ENCODE peak calls at places on chromosomes 16 and 17, in five cellular contexts. One of them, this sample, is unnamed. For H3K4me1, the result is how much of the 10 kb centered on the place peaks cover.

GRCh38 chr17:78735832-78736525 is 46.1 kb downstream of the CYTH1 start:
- DNase-seq in breast epithelium: no peak
- DNase-seq in uterus: no peak
- DNase-seq in gastrocnemius medialis: no peak
- DNase-seq in heart left ventricle: no peak
- DNase-seq in this sample: peak

GRCh38 chr17:78418627-78419026 is 40.2 kb downstream of the PGS1 start:
- DNase-seq in breast epithelium: no peak
- DNase-seq in uterus: no peak
- DNase-seq in gastrocnemius medialis: no peak
- DNase-seq in heart left ventricle: no peak
- DNase-seq in this sample: no peak

GRCh38 chr17:72470338-72471133 is 349.7 kb downstream of the SOX9 start:
- DNase-seq in breast epithelium: no peak
- DNase-seq in uterus: no peak
- DNase-seq in gastrocnemius medialis: no peak
- DNase-seq in heart left ventricle: no peak
- DNase-seq in this sample: no peak

GRCh38 chr17:58605986-58606385 is 85.9 kb downstream of the TEX14 start:
- DNase-seq in breast epithelium: no peak
- DNase-seq in uterus: no peak
- DNase-seq in gastrocnemius medialis: no peak
- DNase-seq in heart left ventricle: no peak
- DNase-seq in this sample: no peak

GRCh38 chr16:4501071-4501478 is 24.9 kb downstream of the HMOX2 start:
- DNase-seq in breast epithelium: no peak
- DNase-seq in uterus: no peak
- DNase-seq in gastrocnemius medialis: no peak
- DNase-seq in heart left ventricle: no peak
- DNase-seq in this sample: no peak

GRCh38 chr16:11556214-11556819 is 30.4 kb downstream of the LITAF start:
- DNase-seq in breast epithelium: no peak
- DNase-seq in uterus: no peak
- DNase-seq in gastrocnemius medialis: no peak
- DNase-seq in heart left ventricle: no peak
- DNase-seq in this sample: no peak

GRCh38 chr17:70787721-70788120 is 618.4 kb downstream of the KCNJ2 start:
- DNase-seq in breast epithelium: no peak
- DNase-seq in uterus: no peak
- DNase-seq in gastrocnemius medialis: no peak
- DNase-seq in heart left ventricle: no peak
- DNase-seq in this sample: no peak

GRCh38 chr16:55021595-55022475 is 91.2 kb downstream of the IRX5 start:
- DNase-seq in breast epithelium: no peak
- DNase-seq in uterus: no peak
- DNase-seq in gastrocnemius medialis: no peak
- DNase-seq in heart left ventricle: no peak
- DNase-seq in this sample: no peak

GRCh38 chr16:82993415-82993814 is 366.6 kb downstream of the CDH13 start:
- DNase-seq in breast epithelium: no peak
- DNase-seq in uterus: no peak
- DNase-seq in gastrocnemius medialis: no peak
- DNase-seq in heart left ventricle: no peak
- DNase-seq in this sample: no peak

GRCh38 chr16:82995927-82996441 is 369.2 kb downstream of the CDH13 start:
- DNase-seq in breast epithelium: no peak
- DNase-seq in uterus: peak
- DNase-seq in gastrocnemius medialis: no peak
- DNase-seq in heart left ventricle: no peak
- DNase-seq in this sample: peak

GRCh38 chr16:82996814-82997213 is 370.0 kb downstream of the CDH13 start:
- DNase-seq in breast epithelium: no peak
- DNase-seq in uterus: no peak
- DNase-seq in gastrocnemius medialis: no peak
- DNase-seq in heart left ventricle: no peak
- DNase-seq in this sample: no peak

GRCh38 chr16:82993874-82994375 is 367.2 kb downstream of the CDH13 start:
- DNase-seq in breast epithelium: no peak
- DNase-seq in uterus: no peak
- DNase-seq in gastrocnemius medialis: no peak
- DNase-seq in heart left ventricle: no peak
- DNase-seq in this sample: no peak

DNA sequence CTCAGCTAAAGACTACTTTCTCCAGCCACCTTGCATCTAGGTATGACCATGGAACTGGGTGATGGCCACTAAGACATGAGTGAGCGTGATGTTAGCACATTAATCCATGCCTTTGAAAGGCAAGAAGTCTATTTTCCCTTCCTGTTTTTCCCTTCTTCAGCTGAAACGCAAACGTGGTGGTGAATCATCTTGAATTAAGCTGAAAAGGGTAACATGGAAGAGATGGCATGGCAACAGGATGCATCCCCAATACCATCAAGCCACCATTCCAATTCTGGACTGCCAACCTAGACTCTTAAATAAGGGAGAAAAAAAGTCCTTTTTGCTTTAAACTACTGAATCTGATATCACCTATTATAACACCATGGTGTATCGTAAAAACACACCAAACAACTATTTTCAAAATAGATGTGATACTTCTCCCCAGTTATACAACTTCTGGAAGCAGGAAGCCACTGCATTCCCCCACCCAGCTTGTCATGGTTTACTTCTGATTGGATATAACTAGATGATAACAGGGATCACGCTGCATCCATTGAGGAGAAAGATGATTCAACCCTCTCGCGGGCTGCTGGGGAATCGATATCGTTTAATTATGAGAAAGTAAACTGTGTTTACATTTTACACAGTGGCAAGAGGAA is 368.6 kb downstream of the CDH13 start:
- DNase-seq in breast epithelium: no peak
- DNase-seq in uterus: no peak
- DNase-seq in gastrocnemius medialis: no peak
- DNase-seq in heart left ventricle: no peak
- DNase-seq in this sample: peak
- H3K4me3 ChIP-seq in breast epithelium: no peak
- H3K4me3 ChIP-seq in uterus: no peak
- H3K4me3 ChIP-seq in gastrocnemius medialis: no peak
- H3K4me3 ChIP-seq in heart left ventricle: no peak
- H3K4me3 ChIP-seq in this sample: peak

DNA sequence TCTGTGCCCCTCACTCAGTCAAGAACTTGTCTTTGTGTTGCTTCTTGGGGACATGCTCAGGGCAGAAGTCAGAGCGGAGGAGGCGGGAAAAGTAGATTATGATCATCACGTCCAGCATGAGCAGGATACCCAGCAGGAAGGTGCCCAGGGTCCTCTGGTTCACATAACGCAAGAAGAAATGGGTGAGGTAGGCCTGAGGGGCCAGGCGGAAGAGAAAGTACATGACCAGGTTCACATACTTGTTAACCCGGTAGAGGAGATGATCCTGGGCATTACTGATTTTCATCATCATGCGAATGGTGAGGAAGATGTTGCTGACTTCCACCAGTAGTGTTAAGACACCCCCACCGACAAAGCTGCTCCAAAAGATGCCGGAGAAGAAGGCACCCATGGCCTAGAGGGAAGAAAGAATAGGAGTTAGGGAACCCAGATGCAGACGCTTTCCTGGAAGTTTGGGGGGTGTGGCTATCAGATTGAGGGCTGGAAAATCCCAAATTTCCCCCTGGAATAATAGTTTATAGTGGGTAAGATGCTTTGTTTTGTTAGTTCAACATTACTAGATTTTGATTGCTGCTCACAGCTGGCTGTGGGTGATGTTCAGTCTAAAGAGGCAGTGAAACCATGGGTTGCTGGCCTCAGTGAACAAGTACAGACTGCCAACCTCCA is 1.4 kb downstream of the TLCD1 start:
- DNase-seq in breast epithelium: no peak
- DNase-seq in uterus: no peak
- DNase-seq in gastrocnemius medialis: no peak
- DNase-seq in heart left ventricle: no peak
- DNase-seq in this sample: no peak
- H3K4me1 ChIP-seq in breast epithelium: under half
- H3K4me1 ChIP-seq in uterus: under half
- H3K4me1 ChIP-seq in gastrocnemius medialis: under half
- H3K4me1 ChIP-seq in heart left ventricle: under half
- H3K4me1 ChIP-seq in this sample: under half

GRCh38 chr17:353838-354234 is 1.2 kb upstream of the RPH3AL start:
- DNase-seq in breast epithelium: no peak
- DNase-seq in uterus: no peak
- DNase-seq in gastrocnemius medialis: no peak
- DNase-seq in heart left ventricle: no peak
- DNase-seq in this sample: no peak

GRCh38 chr17:351436-351713 is 1.2 kb downstream of the RPH3AL start:
- DNase-seq in breast epithelium: no peak
- DNase-seq in uterus: no peak
- DNase-seq in gastrocnemius medialis: no peak
- DNase-seq in heart left ventricle: no peak
- DNase-seq in this sample: no peak

GRCh38 chr17:351875-352420 is 659 bp downstream of the RPH3AL start:
- DNase-seq in breast epithelium: no peak
- DNase-seq in uterus: no peak
- DNase-seq in gastrocnemius medialis: no peak
- DNase-seq in heart left ventricle: no peak
- DNase-seq in this sample: no peak

GRCh38 chr17:353213-353837 is 718 bp upstream of the RPH3AL start:
- DNase-seq in breast epithelium: no peak
- DNase-seq in uterus: no peak
- DNase-seq in gastrocnemius medialis: no peak
- DNase-seq in heart left ventricle: no peak
- DNase-seq in this sample: no peak

DNA sequence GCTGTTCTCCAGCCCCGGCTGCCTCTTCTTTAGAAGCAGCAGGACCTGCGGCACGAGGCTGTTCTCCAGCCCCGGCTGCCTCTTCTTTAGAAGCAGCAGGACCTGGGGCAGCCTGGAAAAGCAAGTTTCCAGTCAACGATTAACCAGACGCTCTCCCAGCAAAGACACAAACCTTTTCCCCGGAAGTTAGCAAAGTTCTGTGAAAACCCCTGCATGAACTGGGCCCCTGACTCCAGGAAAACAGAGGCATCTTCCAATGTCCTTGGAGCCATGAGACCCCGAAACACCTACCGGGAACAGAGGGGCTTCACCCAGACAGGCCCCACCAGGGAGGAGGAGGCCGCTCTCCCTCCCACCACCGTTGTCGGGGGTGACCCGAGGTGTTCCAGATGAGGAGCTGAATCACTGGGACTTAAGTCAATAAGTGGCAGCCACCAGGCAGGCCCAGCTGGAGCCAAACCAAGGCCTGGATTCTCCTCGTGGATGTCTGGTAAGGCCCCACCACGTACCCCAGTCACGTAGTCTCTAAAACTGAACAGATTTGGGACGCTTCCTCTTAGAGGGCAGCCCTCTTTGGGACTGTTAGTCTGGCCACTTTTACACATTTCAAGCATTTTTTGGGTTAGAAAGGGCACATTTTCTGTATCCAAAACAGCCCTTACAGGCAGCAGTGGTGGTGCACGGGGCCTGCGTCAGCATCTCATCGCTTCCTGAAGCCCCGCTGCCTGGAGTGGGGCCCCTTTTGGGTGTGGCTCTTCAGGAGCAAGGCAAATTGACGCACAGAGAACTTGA is at the start of gene RPH3AL:
- DNase-seq in breast epithelium: peak
- DNase-seq in uterus: no peak
- DNase-seq in gastrocnemius medialis: peak
- DNase-seq in heart left ventricle: peak
- DNase-seq in this sample: no peak
- TF ChIP-seq POLR2A in breast epithelium: no peak
- TF ChIP-seq POLR2A in uterus: no peak
- TF ChIP-seq POLR2A in gastrocnemius medialis: peak
- TF ChIP-seq POLR2A in heart left ventricle: no peak
- TF ChIP-seq POLR2A in this sample: peak

GRCh38 chr16:79543219-79543618 is 57.3 kb downstream of the MAF start:
- DNase-seq in breast epithelium: no peak
- DNase-seq in uterus: no peak
- DNase-seq in gastrocnemius medialis: no peak
- DNase-seq in heart left ventricle: peak
- DNase-seq in this sample: no peak

GRCh38 chr16:79537584-79537983 is 63.0 kb downstream of the MAF start:
- DNase-seq in breast epithelium: no peak
- DNase-seq in uterus: no peak
- DNase-seq in gastrocnemius medialis: no peak
- DNase-seq in heart left ventricle: no peak
- DNase-seq in this sample: no peak

GRCh38 chr16:79536958-79537357 is 63.6 kb downstream of the MAF start:
- DNase-seq in breast epithelium: no peak
- DNase-seq in uterus: no peak
- DNase-seq in gastrocnemius medialis: no peak
- DNase-seq in heart left ventricle: no peak
- DNase-seq in this sample: no peak

GRCh38 chr16:79542196-79542859 is 58.2 kb downstream of the MAF start:
- DNase-seq in breast epithelium: no peak
- DNase-seq in uterus: no peak
- DNase-seq in gastrocnemius medialis: peak
- DNase-seq in heart left ventricle: peak
- DNase-seq in this sample: peak

GRCh38 chr16:79540825-79541595 is 59.5 kb downstream of the MAF start:
- DNase-seq in breast epithelium: no peak
- DNase-seq in uterus: no peak
- DNase-seq in gastrocnemius medialis: peak
- DNase-seq in heart left ventricle: no peak
- DNase-seq in this sample: no peak
- H3K4me3 ChIP-seq in breast epithelium: no peak
- H3K4me3 ChIP-seq in uterus: no peak
- H3K4me3 ChIP-seq in gastrocnemius medialis: no peak
- H3K4me3 ChIP-seq in heart left ventricle: no peak
- H3K4me3 ChIP-seq in this sample: no peak

This sample was measured in Peyer's patch.